ENCODE peak calls at places on chromosomes 13 and 19, in five cellular contexts. W is ascending aorta, E is lower leg skin, Q is pancreas, U is AG09309. T is an unnamed sample.

GRCh38 chr19:48513289-48514122 is 1.9 kb upstream of the LMTK3 start:
- DNase-seq in W (no peak), E (no peak), Q (peak), U (peak), T (peak)

GRCh38 chr13:113349491-113349890 is 14.4 kb downstream of the GRTP1 start:
- DNase-seq in W (no peak), E (no peak), Q (peak), U (no peak), T (no peak)

GRCh38 chr13:85900521-85900920 is 101.3 kb upstream of the SLITRK6 start:
- DNase-seq in W (no peak), E (no peak), Q (no peak), U (no peak), T (no peak)

GRCh38 chr13:46899801-46900200 is 2.9 kb upstream of the HTR2A start:
- DNase-seq in W (no peak), E (no peak), Q (no peak), U (no peak), T (no peak)

GRCh38 chr19:7549749-7550148 is 14.2 kb downstream of the PNPLA6 start:
- DNase-seq in W (no peak), E (no peak), Q (peak), U (no peak), T (no peak)

GRCh38 chr19:926595-927043 is 784 bp downstream of the ARID3A start:
- DNase-seq in W (no peak), E (no peak), Q (peak), U (no peak), T (no peak)

GRCh38 chr13:22836475-22836874 is 344.3 kb upstream of the SGCG start:
- DNase-seq in W (no peak), E (no peak), Q (no peak), U (no peak), T (no peak)

GRCh38 chr13:29935309-29935981 is 85.0 kb upstream of the UBL3 start:
- DNase-seq in W (no peak), E (no peak), Q (no peak), U (no peak), T (no peak)

GRCh38 chr13:64553411-64554129 is 2676.6 kb downstream of the PCDH9 start:
- DNase-seq in W (no peak), E (no peak), Q (no peak), U (no peak), T (no peak)

GRCh38 chr13:113616991-113617749 is 32.6 kb downstream of the TFDP1 start:
- DNase-seq in W (no peak), E (no peak), Q (peak), U (no peak), T (no peak)

GRCh38 chr13:40483601-40484000 is 182.8 kb downstream of the FOXO1 start:
- DNase-seq in W (no peak), E (peak), Q (no peak), U (no peak), T (no peak)

GRCh38 chr19:55117063-55117635 is 288 bp downstream of the PPP1R12C start:
- DNase-seq in W (no peak), E (peak), Q (peak), U (no peak), T (no peak)

GRCh38 chr19:547117-547516 is 3.3 kb downstream of the GZMM start:
- DNase-seq in W (no peak), E (no peak), Q (no peak), U (no peak), T (no peak)

GRCh38 chr19:13574933-13575332 is 68.7 kb upstream of the CACNA1A start:
- DNase-seq in W (no peak), E (no peak), Q (no peak), U (no peak), T (no peak)
- TF ChIP-seq CTCF in W (no peak), E (no peak), Q (no peak), U (peak), T (no peak)

GRCh38 chr19:42323852-42324654 is 1.4 kb upstream of the MEGF8 start:
- DNase-seq in W (no peak), E (no peak), Q (peak), U (no peak), T (no peak)
- H3K4me3 ChIP-seq in W (peak), E (no peak), Q (peak), U (no peak), T (no peak)

DNA sequence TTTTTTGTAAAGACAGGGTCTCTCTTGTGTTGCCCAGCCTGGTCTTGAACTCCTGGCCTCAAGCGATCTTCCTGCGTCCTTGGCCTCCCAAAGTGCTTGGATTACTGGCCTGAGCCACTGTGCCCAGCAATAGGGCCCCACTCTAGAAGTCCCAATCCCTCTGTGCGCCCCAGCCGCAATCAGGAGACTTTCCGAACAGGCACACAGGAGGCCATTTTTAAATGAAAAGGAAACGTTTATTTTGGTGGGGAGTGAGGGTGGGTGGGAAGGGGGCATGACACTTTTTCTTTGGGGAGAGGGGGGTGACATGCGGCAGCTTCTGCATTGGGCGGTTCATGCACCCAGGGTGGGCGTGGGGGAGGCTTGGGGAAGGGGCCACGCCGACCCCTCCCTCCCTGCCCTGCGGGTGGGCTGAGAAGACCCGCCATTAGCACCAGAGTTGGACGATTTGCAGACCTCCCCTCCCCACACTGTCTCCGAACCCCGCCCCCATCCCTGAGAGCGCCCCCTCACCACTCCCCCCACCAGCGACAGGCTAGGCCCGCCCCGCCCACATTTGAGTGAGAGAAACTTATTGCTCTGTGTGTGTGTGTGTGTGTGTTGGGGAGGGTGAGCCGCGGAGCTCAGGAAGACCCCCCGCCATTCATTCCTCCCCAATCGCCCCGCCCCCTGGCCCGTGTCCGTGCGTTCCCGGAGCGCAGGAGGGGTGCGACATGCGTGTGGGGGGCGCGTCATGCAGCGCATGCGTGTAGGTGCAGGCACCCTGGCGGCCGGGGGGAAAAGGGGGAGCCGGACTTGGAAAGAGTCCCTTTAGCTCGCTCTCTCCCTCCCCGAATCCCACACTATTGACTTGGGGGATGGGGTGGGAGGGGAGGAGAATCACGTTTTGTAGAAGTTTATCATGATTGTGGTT is 17.2 kb downstream of the KCNC3 start:
- DNase-seq in W (no peak), E (no peak), Q (peak), U (no peak), T (no peak)
- TF ChIP-seq CTCF in W (no peak), E (no peak), Q (no peak), U (no peak), T (no peak)

GRCh38 chr19:16377521-16377920 is 52.9 kb downstream of the KLF2 start:
- DNase-seq in W (no peak), E (no peak), Q (no peak), U (no peak), T (no peak)
- H3K4me3 ChIP-seq in W (no peak), E (no peak), Q (no peak), U (no peak), T (no peak)

GRCh38 chr19:12764698-12765097 is 10.7 kb downstream of the HOOK2 start:
- DNase-seq in W (no peak), E (no peak), Q (no peak), U (no peak), T (no peak)

GRCh38 chr19:12767666-12768065 is 7.7 kb downstream of the HOOK2 start:
- DNase-seq in W (no peak), E (no peak), Q (no peak), U (no peak), T (no peak)

GRCh38 chr19:12763100-12763499 is 11.5 kb downstream of the BEST2 start:
- DNase-seq in W (no peak), E (no peak), Q (no peak), U (no peak), T (no peak)

GRCh38 chr19:12767150-12767549 is 8.2 kb downstream of the HOOK2 start:
- DNase-seq in W (no peak), E (no peak), Q (no peak), U (no peak), T (no peak)

GRCh38 chr19:12766051-12766521 is 9.3 kb downstream of the HOOK2 start:
- DNase-seq in W (no peak), E (peak), Q (peak), U (no peak), T (peak)
- TF ChIP-seq CTCF in W (peak), E (no peak), Q (peak), U (peak), T (peak)

DNA sequence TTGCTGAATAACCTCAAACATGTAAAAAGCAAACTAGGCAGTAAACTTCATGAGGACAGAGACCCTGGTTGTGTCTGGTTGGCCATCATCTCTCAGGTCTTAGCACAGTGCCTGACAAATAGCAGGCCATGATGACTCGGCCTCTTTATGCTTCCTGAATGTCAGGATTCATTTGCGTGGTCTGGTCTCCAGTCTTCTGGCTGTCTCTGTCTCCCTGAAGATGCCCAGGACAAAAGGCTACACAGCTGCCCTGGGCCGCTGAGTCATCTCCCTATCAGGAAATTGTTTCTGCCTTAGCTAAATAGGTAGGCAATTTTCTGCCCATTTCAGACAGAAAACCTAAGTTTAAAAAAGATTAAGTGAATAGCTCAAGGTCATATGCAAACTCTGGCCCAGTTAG is 84.1 kb upstream of the FNDC3A start:
- DNase-seq in W (no peak), E (peak), Q (no peak), U (no peak), T (no peak)
- H3K4me3 ChIP-seq in W (no peak), E (no peak), Q (no peak), U (no peak), T (no peak)

GRCh38 chr13:74133657-74134201 is 475 bp downstream of the KLF12 start:
- DNase-seq in W (peak), E (peak), Q (peak), U (peak), T (peak)

GRCh38 chr13:74134777-74135305 is 637 bp upstream of the KLF12 start:
- DNase-seq in W (no peak), E (peak), Q (peak), U (no peak), T (peak)

GRCh38 chr13:74135306-74136088 is 1.3 kb upstream of the KLF12 start:
- DNase-seq in W (no peak), E (peak), Q (peak), U (no peak), T (peak)

GRCh38 chr13:74134226-74134776 is at the start of gene KLF12:
- DNase-seq in W (peak), E (peak), Q (peak), U (peak), T (peak)

DNA sequence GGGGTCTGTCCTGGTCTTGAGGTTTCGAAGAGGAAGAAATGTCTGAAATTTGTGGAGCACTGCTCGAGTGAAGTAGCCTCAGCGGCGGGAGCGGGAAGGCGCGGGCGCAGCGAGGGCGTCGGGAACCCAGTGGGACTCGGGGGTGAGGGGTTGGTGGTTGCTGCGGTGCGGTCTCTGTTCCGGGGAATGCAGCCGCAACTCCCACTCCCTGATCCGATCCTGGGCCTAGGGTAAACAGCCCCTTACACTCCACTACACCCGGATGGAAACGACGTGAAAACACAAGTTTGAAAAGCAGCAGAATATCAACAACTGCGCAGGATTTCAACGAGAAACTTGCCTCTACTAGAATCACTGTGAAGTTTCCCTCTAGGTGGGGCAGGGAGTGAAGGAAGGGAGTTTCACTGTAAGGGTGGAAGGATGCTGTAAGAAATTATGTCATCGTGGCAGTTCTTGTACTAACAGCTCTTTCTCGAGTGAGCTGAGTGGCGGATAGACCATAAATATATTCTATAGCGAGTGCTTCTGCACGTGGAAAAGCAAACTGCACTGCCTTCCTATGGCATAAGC is 2.0 kb upstream of the KLF12 start:
- DNase-seq in W (no peak), E (no peak), Q (peak), U (no peak), T (no peak)
- TF ChIP-seq CTCF in W (peak), E (no peak), Q (no peak), U (no peak), T (no peak)

T was measured in lung.